ENCODE peak calls at places on chromosomes 12 and 14, in four cellular contexts. One of them, this sample, is unnamed.

GRCh38 chr12:53286448-53286847 is 8.9 kb upstream of the PFDN5 start:
- DNase-seq in A549: no peak
- DNase-seq in suprapubic skin: no peak
- DNase-seq in K562: no peak
- DNase-seq in this sample: no peak

GRCh38 chr12:64968989-64969819 is 144.8 kb downstream of the TBC1D30 start:
- DNase-seq in A549: peak
- DNase-seq in suprapubic skin: no peak
- DNase-seq in K562: no peak
- DNase-seq in this sample: no peak

GRCh38 chr14:61535032-61535431 is 160.3 kb upstream of the HIF1A start:
- DNase-seq in A549: no peak
- DNase-seq in suprapubic skin: no peak
- DNase-seq in K562: no peak
- DNase-seq in this sample: no peak

GRCh38 chr14:33642080-33642479 is 308.8 kb downstream of the EGLN3 start:
- DNase-seq in A549: no peak
- DNase-seq in suprapubic skin: no peak
- DNase-seq in K562: no peak
- DNase-seq in this sample: no peak

GRCh38 chr14:79724934-79725717 is 486.2 kb downstream of the DIO2 start:
- DNase-seq in A549: no peak
- DNase-seq in suprapubic skin: no peak
- DNase-seq in K562: no peak
- DNase-seq in this sample: no peak

GRCh38 chr12:5047729-5048128 is 4.0 kb downstream of the KCNA5 start:
- DNase-seq in A549: no peak
- DNase-seq in suprapubic skin: no peak
- DNase-seq in K562: no peak
- DNase-seq in this sample: no peak

GRCh38 chr14:61218765-61219164 is 62.4 kb downstream of the TMEM30B start:
- DNase-seq in A549: no peak
- DNase-seq in suprapubic skin: peak
- DNase-seq in K562: no peak
- DNase-seq in this sample: peak

GRCh38 chr12:19462441-19462840 is 23.1 kb downstream of the AEBP2 start:
- DNase-seq in A549: no peak
- DNase-seq in suprapubic skin: no peak
- DNase-seq in K562: no peak
- DNase-seq in this sample: no peak

GRCh38 chr12:15868186-15868585 is 14.0 kb upstream of the STRAP start:
- DNase-seq in A549: no peak
- DNase-seq in suprapubic skin: no peak
- DNase-seq in K562: no peak
- DNase-seq in this sample: no peak

GRCh38 chr12:67433393-67434175 is 164.4 kb downstream of the CAND1 start:
- DNase-seq in A549: no peak
- DNase-seq in suprapubic skin: no peak
- DNase-seq in K562: peak
- DNase-seq in this sample: no peak

GRCh38 chr12:54352891-54353874 is 11.1 kb downstream of the GPR84 start:
- DNase-seq in A549: no peak
- DNase-seq in suprapubic skin: no peak
- DNase-seq in K562: peak
- DNase-seq in this sample: no peak

GRCh38 chr12:104792570-104792969 is 165.5 kb downstream of the SLC41A2 start:
- DNase-seq in A549: peak
- DNase-seq in suprapubic skin: no peak
- DNase-seq in K562: no peak
- DNase-seq in this sample: peak

GRCh38 chr12:92915365-92915764 is 13.7 kb downstream of the EEA1 start:
- DNase-seq in A549: no peak
- DNase-seq in suprapubic skin: no peak
- DNase-seq in K562: no peak
- DNase-seq in this sample: no peak

GRCh38 chr12:93153321-93153720 is 224.2 kb upstream of the EEA1 start:
- DNase-seq in A549: no peak
- DNase-seq in suprapubic skin: no peak
- DNase-seq in K562: no peak
- DNase-seq in this sample: no peak

GRCh38 chr12:67813509-67813908 is 165.0 kb downstream of the DYRK2 start:
- DNase-seq in A549: no peak
- DNase-seq in suprapubic skin: no peak
- DNase-seq in K562: no peak
- DNase-seq in this sample: no peak

GRCh38 chr12:59007620-59008019 is 87.3 kb upstream of the LRIG3 start:
- DNase-seq in A549: no peak
- DNase-seq in suprapubic skin: no peak
- DNase-seq in K562: no peak
- DNase-seq in this sample: no peak

DNA sequence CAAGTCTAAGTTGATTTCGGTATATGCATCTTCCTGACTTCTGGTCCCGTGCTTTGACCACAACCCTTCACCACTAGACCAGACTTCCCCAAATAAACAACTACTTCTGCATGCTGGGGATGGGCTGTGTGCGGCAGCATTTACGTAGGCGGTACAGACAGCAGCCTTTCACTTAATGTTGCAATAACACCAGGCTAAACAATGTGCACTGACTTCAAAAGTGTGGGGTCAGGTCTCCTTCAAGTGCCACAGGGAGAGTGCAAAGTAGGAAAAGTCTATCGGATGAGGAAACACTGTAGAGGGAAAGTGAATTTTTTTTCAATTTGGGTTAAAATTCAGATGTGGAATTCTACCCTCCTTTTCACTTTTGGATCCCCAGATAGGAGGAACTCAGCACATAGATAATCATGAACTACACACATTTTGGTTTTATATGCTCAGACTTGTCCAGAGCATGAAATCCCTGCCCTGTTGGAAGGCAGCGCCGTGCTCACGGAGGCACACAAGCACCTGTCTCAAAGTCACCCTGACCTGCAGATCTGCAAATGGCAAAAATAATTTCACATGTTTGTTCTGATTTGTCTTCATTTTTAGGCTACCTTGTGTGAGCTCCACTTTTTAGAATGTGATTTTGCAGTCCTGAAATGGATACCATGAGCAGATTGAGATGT is 3.6 kb upstream of the FOS start:
- DNase-seq in A549: no peak
- DNase-seq in suprapubic skin: peak
- DNase-seq in K562: no peak
- DNase-seq in this sample: no peak
- TF ChIP-seq EP300 in A549: no peak
- TF ChIP-seq EP300 in suprapubic skin: peak
- TF ChIP-seq EP300 in K562: no peak
- TF ChIP-seq EP300 in this sample: peak

DNA sequence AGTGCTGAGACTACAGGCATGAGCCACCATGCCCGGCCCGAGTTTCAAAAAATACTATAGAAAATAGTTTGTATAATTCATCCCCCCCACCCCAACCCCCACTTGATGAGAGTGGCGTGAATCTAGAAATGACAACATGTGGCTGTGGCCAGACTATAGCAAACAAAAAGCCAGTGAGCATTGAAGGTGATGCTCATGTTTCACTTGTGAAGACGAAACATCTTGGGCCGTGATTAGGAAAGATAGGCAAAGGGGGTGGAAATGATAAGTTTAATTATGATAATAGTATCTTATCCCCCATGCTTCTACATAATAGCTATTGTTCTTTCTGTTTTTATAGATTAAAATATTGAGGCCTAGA is 8.5 kb downstream of the BORCS5 start:
- DNase-seq in A549: no peak
- DNase-seq in suprapubic skin: no peak
- DNase-seq in K562: no peak
- DNase-seq in this sample: no peak
- H3K27ac ChIP-seq in A549: no peak
- H3K27ac ChIP-seq in suprapubic skin: no peak
- H3K27ac ChIP-seq in K562: no peak
- H3K27ac ChIP-seq in this sample: peak

GRCh38 chr14:73491977-73492552 is 1.3 kb downstream of the RIOX1 start:
- DNase-seq in A549: no peak
- DNase-seq in suprapubic skin: no peak
- DNase-seq in K562: no peak
- DNase-seq in this sample: no peak

GRCh38 chr14:73494593-73494992 is 3.9 kb downstream of the RIOX1 start:
- DNase-seq in A549: no peak
- DNase-seq in suprapubic skin: no peak
- DNase-seq in K562: no peak
- DNase-seq in this sample: no peak

GRCh38 chr14:73489481-73490175 is 1.1 kb upstream of the RIOX1 start:
- DNase-seq in A549: no peak
- DNase-seq in suprapubic skin: no peak
- DNase-seq in K562: no peak
- DNase-seq in this sample: no peak

GRCh38 chr14:73492661-73493060 is 1.9 kb downstream of the RIOX1 start:
- DNase-seq in A549: no peak
- DNase-seq in suprapubic skin: no peak
- DNase-seq in K562: no peak
- DNase-seq in this sample: no peak

DNA sequence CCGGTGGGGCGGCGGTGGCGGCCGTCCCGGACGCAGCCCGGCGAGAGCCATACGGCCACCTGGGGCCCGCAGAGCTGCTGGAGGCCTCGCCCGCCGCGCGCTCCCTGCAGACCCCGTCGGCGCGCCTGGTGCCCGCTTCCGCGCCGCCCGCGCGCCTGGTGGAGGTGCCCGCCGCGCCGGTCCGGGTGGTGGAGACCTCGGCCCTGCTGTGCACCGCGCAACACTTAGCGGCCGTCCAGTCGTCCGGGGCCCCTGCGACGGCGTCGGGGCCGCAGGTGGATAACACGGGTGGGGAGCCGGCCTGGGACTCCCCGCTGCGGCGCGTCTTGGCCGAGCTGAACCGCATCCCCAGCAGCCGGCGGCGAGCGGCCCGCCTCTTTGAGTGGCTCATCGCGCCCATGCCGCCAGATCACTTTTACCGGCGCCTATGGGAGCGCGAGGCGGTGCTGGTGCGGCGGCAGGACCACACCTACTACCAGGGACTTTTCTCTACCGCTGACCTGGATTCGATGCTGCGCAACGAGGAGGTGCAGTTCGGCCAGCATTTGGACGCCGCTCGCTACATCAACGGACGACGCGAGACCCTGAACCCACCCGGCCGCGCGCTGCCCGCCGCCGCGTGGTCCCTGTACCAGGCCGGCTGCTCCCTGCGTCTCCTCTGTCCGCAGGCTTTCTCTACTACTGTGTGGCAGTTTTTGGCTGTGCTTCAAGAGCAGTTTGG is 683 bp downstream of the RIOX1 start:
- DNase-seq in A549: peak
- DNase-seq in suprapubic skin: peak
- DNase-seq in K562: peak
- DNase-seq in this sample: peak
- TF ChIP-seq POLR2A in A549: peak
- TF ChIP-seq POLR2A in suprapubic skin: no peak
- TF ChIP-seq POLR2A in K562: no peak
- TF ChIP-seq POLR2A in this sample: peak

GRCh38 chr12:109861689-109862314 is 18.5 kb downstream of the GLTP start:
- DNase-seq in A549: no peak
- DNase-seq in suprapubic skin: no peak
- DNase-seq in K562: no peak
- DNase-seq in this sample: no peak
- TF ChIP-seq EP300 in A549: no peak
- TF ChIP-seq EP300 in suprapubic skin: no peak
- TF ChIP-seq EP300 in K562: no peak
- TF ChIP-seq EP300 in this sample: no peak

GRCh38 chr12:47775100-47775911 is 2.3 kb downstream of the SLC48A1 start:
- DNase-seq in A549: no peak
- DNase-seq in suprapubic skin: no peak
- DNase-seq in K562: peak
- DNase-seq in this sample: no peak
- H3K27ac ChIP-seq in A549: peak
- H3K27ac ChIP-seq in suprapubic skin: peak
- H3K27ac ChIP-seq in K562: peak
- H3K27ac ChIP-seq in this sample: no peak

GRCh38 chr12:91381309-91381804 is 198.7 kb upstream of the DCN start:
- DNase-seq in A549: no peak
- DNase-seq in suprapubic skin: peak
- DNase-seq in K562: no peak
- DNase-seq in this sample: no peak
- TF ChIP-seq POLR2A in A549: no peak
- TF ChIP-seq POLR2A in suprapubic skin: no peak
- TF ChIP-seq POLR2A in K562: no peak
- TF ChIP-seq POLR2A in this sample: peak

GRCh38 chr14:58717821-58718220 is 80.1 kb downstream of the DACT1 start:
- DNase-seq in A549: no peak
- DNase-seq in suprapubic skin: no peak
- DNase-seq in K562: no peak
- DNase-seq in this sample: no peak

GRCh38 chr14:58716706-58717105 is 78.9 kb downstream of the DACT1 start:
- DNase-seq in A549: no peak
- DNase-seq in suprapubic skin: no peak
- DNase-seq in K562: no peak
- DNase-seq in this sample: no peak

GRCh38 chr14:58718226-58718625 is 80.5 kb downstream of the DACT1 start:
- DNase-seq in A549: no peak
- DNase-seq in suprapubic skin: no peak
- DNase-seq in K562: no peak
- DNase-seq in this sample: no peak

GRCh38 chr14:58713677-58714076 is 75.9 kb downstream of the DACT1 start:
- DNase-seq in A549: no peak
- DNase-seq in suprapubic skin: no peak
- DNase-seq in K562: no peak
- DNase-seq in this sample: no peak

DNA sequence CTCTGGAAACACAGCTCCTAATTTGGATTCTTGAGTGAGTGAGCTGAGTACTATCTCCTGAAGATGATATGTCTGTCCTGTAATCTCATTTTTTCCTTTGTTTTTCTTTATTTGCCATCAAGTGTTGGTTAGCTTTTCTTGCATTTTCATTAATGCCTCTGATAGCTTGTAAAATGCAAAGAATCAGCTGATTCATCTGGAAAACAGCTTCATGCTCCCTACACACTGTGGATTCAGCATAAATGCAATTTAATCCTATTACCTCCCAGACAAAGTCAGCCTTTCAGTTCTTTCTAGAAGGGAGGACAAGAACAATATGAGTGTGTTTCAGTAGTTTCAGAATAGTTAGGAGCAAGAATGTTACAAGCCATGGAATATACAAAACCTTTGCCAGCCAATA is 79.4 kb downstream of the DACT1 start:
- DNase-seq in A549: no peak
- DNase-seq in suprapubic skin: no peak
- DNase-seq in K562: no peak
- DNase-seq in this sample: no peak
- TF ChIP-seq EP300 in A549: no peak
- TF ChIP-seq EP300 in suprapubic skin: no peak
- TF ChIP-seq EP300 in K562: no peak
- TF ChIP-seq EP300 in this sample: no peak